ENCODE peak calls at places on chromosomes 3 and 15, in four cellular contexts. P is right atrium auricular region, M is psoas muscle, H is lung. R is an unnamed sample.

GRCh38 chr3:196662711-196663571 is 23.4 kb downstream of the NRROS start:
- DNase-seq in M (no peak), P (no peak), H (no peak), R (no peak)

GRCh38 chr15:38010390-38010789 is 76.0 kb downstream of the TMCO5A start:
- DNase-seq in M (no peak), P (no peak), H (no peak), R (no peak)

GRCh38 chr15:68503791-68504720 is 72.1 kb upstream of the ITGA11 start:
- DNase-seq in M (no peak), H (peak; percentile 24), P (no peak), R (no peak)

GRCh38 chr15:34470091-34470490 is 32.5 kb upstream of the GOLGA8A start:
- DNase-seq in P (no peak), H (no peak), M (no peak), R (no peak)

GRCh38 chr3:31653464-31653863 is 120.7 kb downstream of the STT3B start:
- DNase-seq in H (no peak), P (no peak), M (no peak), R (no peak)

GRCh38 chr3:41489205-41489604 is 289.9 kb downstream of the CTNNB1 start:
- DNase-seq in P (no peak), H (no peak), M (no peak), R (no peak)

GRCh38 chr15:48722764-48723661 is 77.5 kb upstream of the FBN1 start:
- DNase-seq in H (no peak), M (no peak), P (no peak), R (no peak)

GRCh38 chr3:197348014-197348413 is 49.6 kb upstream of the DLG1 start:
- DNase-seq in H (no peak), M (no peak), P (no peak), R (no peak)

GRCh38 chr15:76203346-76203745 is 107.9 kb downstream of the ETFA start:
- DNase-seq in P (no peak), M (no peak), H (no peak), R (no peak)

GRCh38 chr3:170695486-170696069 is 109.7 kb upstream of the SLC7A14 start:
- DNase-seq in M (no peak), P (no peak), H (no peak), R (no peak)

GRCh38 chr15:90358124-90359033 is 6.3 kb downstream of the ZNF774 start:
- DNase-seq in P (no peak), M (no peak), H (no peak), R (no peak)

GRCh38 chr3:160837394-160837975 is 81.5 kb downstream of the PPM1L start:
- DNase-seq in M (no peak), P (no peak), H (no peak), R (no peak)

GRCh38 chr3:172271386-172271976 is 176.8 kb downstream of the GHSR start:
- DNase-seq in M (no peak), P (no peak), H (no peak), R (no peak)

GRCh38 chr3:147413712-147414325 is 4.7 kb downstream of the ZIC1 start:
- DNase-seq in P (no peak), M (no peak), H (no peak), R (no peak)

GRCh38 chr3:134360046-134360445 is 14.2 kb downstream of the AMOTL2 start:
- DNase-seq in H (no peak), P (no peak), M (peak; percentile 51), R (no peak)

GRCh38 chr3:134359121-134360010 is 14.9 kb downstream of the AMOTL2 start:
- DNase-seq in P (no peak), M (no peak), H (no peak), R (peak; percentile 54)

GRCh38 chr3:134357261-134357913 is 16.9 kb downstream of the AMOTL2 start:
- DNase-seq in M (no peak), H (no peak), P (no peak), R (no peak)

GRCh38 chr3:134356411-134357040 is 17.7 kb downstream of the AMOTL2 start:
- DNase-seq in P (no peak), H (no peak), M (no peak), R (no peak)

DNA sequence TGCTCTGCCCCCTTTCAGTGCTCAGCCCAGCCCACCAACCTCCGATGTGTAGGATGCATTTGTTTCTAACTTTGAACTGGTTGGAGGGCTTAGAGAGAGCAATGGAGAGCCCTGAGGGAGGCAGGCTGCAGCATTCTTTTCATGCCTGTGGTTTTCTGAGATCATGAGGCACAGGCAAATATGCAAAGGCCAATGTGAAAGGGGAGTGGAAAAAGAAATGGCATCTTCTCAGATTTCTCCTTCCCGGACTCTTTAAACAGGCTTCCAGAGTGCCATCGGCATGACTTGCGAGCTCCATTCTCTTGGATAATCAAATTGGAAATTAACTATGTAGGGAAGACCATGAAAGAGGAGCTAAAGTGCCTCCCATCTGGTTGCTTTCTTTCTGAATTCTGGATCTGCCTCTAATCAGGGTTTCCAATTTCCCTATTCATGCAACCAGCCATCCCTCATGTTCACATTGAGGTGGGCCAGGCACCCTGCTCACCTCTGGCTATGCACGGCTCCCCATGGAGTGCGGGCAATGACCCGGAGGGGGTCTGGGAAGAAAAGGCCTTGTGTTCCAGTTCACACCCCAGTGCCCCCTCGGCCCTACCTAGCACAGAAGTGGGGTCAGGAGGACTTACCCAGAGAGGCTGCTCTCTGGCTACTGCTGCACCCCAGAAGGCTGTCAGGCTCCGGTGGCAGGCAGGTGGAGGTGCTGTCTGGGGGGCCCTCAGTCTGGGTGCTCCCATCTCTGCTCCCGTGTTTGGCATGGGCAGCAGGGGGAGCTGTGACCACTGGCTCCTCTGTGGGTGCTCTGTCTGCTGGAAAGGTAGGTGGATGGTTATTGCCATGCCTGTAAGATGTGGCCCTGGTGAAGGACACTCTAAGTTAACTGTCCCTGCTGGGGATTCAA is 16.1 kb downstream of the AMOTL2 start:
- DNase-seq in H (peak; percentile 67), P (no peak), M (peak; percentile 48), R (no peak)
- TF ChIP-seq CTCF in H (no peak), P (peak; percentile 49), M (no peak), R (peak; percentile 42)

GRCh38 chr15:96849501-96849900 is 519.0 kb downstream of the NR2F2 start:
- DNase-seq in H (no peak), P (no peak), M (no peak), R (no peak)
- H3K4me3 ChIP-seq in H (no peak overlapping the region), P (no peak overlapping the region), M (no peak overlapping the region), R (no peak overlapping the region)

GRCh38 chr3:129441215-129441614 is 1.2 kb downstream of the IFT122 start:
- DNase-seq in P (no peak), M (no peak), H (no peak), R (no peak)
- H3K4me1 ChIP-seq in P (no peaks in the 10 kb centered on the region), M (peaks cover 38% of the 10 kb centered on the region), H (peaks cover 11% of the 10 kb centered on the region), R (peaks cover 85% of the 10 kb centered on the region)

GRCh38 chr3:186425788-186426730 is 64.0 kb upstream of the DGKG start:
- DNase-seq in P (no peak), H (no peak), M (no peak), R (no peak)
- TF ChIP-seq CTCF in P (peak; percentile 37), H (no peak), M (peak; percentile 6), R (peak; percentile 44)

GRCh38 chr3:65149877-65150276 is 462.1 kb upstream of the ADAMTS9 start:
- DNase-seq in H (no peak), M (no peak), P (no peak), R (no peak)

GRCh38 chr3:65146149-65146548 is 458.3 kb upstream of the ADAMTS9 start:
- DNase-seq in M (no peak), H (peak; percentile 31), P (no peak), R (no peak)

GRCh38 chr3:65153850-65154512 is 466.2 kb upstream of the ADAMTS9 start:
- DNase-seq in P (no peak), H (no peak), M (no peak), R (no peak)

GRCh38 chr3:65151660-65152059 is 463.9 kb upstream of the ADAMTS9 start:
- DNase-seq in H (no peak), M (no peak), P (no peak), R (no peak)
- H3K4me3 ChIP-seq in H (no peak overlapping the region), M (no peak overlapping the region), P (no peak overlapping the region), R (no peak overlapping the region)

GRCh38 chr3:16849795-16850194 is 35.0 kb upstream of the PLCL2 start:
- DNase-seq in M (no peak), P (no peak), H (no peak), R (no peak)

GRCh38 chr3:16846373-16847078 is 38.2 kb upstream of the PLCL2 start:
- DNase-seq in M (no peak), P (no peak), H (no peak), R (no peak)

GRCh38 chr3:16849240-16849639 is 35.5 kb upstream of the PLCL2 start:
- DNase-seq in P (no peak), M (peak; percentile 52), H (peak; percentile 50), R (peak; percentile 56)

GRCh38 chr3:16844771-16845170 is 40.0 kb upstream of the PLCL2 start:
- DNase-seq in P (no peak), H (no peak), M (no peak), R (no peak)

GRCh38 chr3:16848007-16848406 is 36.7 kb upstream of the PLCL2 start:
- DNase-seq in M (no peak), H (no peak), P (no peak), R (no peak)
- H3K4me1 ChIP-seq in M (peaks cover 52% of the 10 kb centered on the region), H (peaks cover 6% of the 10 kb centered on the region), P (no peaks in the 10 kb centered on the region), R (peaks cover 12% of the 10 kb centered on the region)

GRCh38 chr3:165622356-165622755 is 214.9 kb downstream of the BCHE start:
- DNase-seq in H (no peak), M (no peak), P (no peak), R (no peak)
- TF ChIP-seq CTCF in H (no peak), M (no peak), P (no peak), R (no peak)

GRCh38 chr3:84974347-84974746 is 15.6 kb downstream of the CADM2 start:
- DNase-seq in P (no peak), H (no peak), M (no peak), R (no peak)

GRCh38 chr3:84980456-84980855 is 21.7 kb downstream of the CADM2 start:
- DNase-seq in P (no peak), M (no peak), H (no peak), R (no peak)

GRCh38 chr3:84978833-84979232 is 20.0 kb downstream of the CADM2 start:
- DNase-seq in P (no peak), H (no peak), M (no peak), R (no peak)

GRCh38 chr3:84980011-84980410 is 21.2 kb downstream of the CADM2 start:
- DNase-seq in H (no peak), M (no peak), P (no peak), R (no peak)

DNA sequence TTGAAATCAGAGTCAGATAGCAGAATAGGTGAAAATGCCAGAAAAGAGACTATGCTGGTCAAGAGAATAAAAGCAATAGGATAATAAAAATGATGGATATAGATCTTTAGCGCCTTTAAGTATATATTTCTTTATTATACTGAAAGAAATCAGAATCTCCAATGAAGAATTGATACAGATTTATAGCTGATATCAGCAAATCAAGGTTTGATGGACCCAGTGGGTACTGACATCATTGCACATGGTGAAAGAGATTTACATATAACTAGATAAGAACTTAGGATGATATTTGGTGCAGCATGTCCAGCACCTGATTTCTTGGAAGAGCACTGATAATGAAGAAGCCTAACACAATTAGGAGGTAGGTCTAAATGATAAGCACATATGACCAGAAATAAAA is 18.2 kb downstream of the CADM2 start:
- DNase-seq in P (no peak), M (no peak), H (no peak), R (no peak)
- H3K4me3 ChIP-seq in P (no peak overlapping the region), M (no peak overlapping the region), H (no peak overlapping the region), R (no peak overlapping the region)

GRCh38 chr3:144426366-144426765 is 454.7 kb downstream of the DIPK2A start:
- DNase-seq in H (no peak), P (no peak), M (no peak), R (no peak)
- H3K4me1 ChIP-seq in H (no peaks in the 10 kb centered on the region), P (no peaks in the 10 kb centered on the region), M (no peaks in the 10 kb centered on the region), R (no peaks in the 10 kb centered on the region)

R was measured in left ventricle myocardium inferior.